ENCODE peak calls at places on chromosomes 12 and 14, in ten cellular contexts. One of them, this sample, is unnamed.
A peak's percentile ranks its signal among the peaks of the same experiment; 100 is the strongest.

GRCh38 chr12:3777206-3777809 is 24.4 kb upstream of the CRACR2A start:
- DNase-seq in GM04504: no peak
- DNase-seq in activated CD4-positive, alpha-beta T cell treated with anti-CD3 and anti-CD28 coated beads, Interleukin-2, amount 50 U/mL, for 4 hours: no peak
- DNase-seq in A549: peak; percentile 46
- DNase-seq in Caco-2: peak; percentile 59
- DNase-seq in HFF-Myc: no peak
- DNase-seq in ELF-1: no peak
- DNase-seq in choroid plexus epithelial cell: peak; percentile 74
- DNase-seq in HT1080: peak; percentile 39
- DNase-seq in NCI-H748 treated with DMSO at 0.1 percent for 48 hours: peak; percentile 32
- DNase-seq in this sample: peak; percentile 66

GRCh38 chr12:15689751-15690191 is 99.4 kb downstream of the EPS8 start:
- DNase-seq in GM04504: no peak
- DNase-seq in Caco-2: no peak
- DNase-seq in HFF-Myc: no peak
- DNase-seq in ELF-1: no peak
- DNase-seq in HT1080: no peak
- DNase-seq in choroid plexus epithelial cell: peak; percentile 15
- DNase-seq in activated CD4-positive, alpha-beta T cell treated with anti-CD3 and anti-CD28 coated beads, Interleukin-2, amount 50 U/mL, for 4 hours: no peak
- DNase-seq in A549: peak; percentile 39
- DNase-seq in NCI-H748 treated with DMSO at 0.1 percent for 48 hours: no peak
- DNase-seq in this sample: no peak

GRCh38 chr14:72129283-72129682 is 197.1 kb downstream of the RGS6 start:
- DNase-seq in ELF-1: no peak
- DNase-seq in HFF-Myc: no peak
- DNase-seq in A549: no peak
- DNase-seq in choroid plexus epithelial cell: no peak
- DNase-seq in HT1080: no peak
- DNase-seq in GM04504: no peak
- DNase-seq in Caco-2: no peak
- DNase-seq in NCI-H748 treated with DMSO at 0.1 percent for 48 hours: no peak
- DNase-seq in activated CD4-positive, alpha-beta T cell treated with anti-CD3 and anti-CD28 coated beads, Interleukin-2, amount 50 U/mL, for 4 hours: no peak
- DNase-seq in this sample: no peak

GRCh38 chr12:53550595-53550994 is 43.3 kb upstream of the NPFF start:
- DNase-seq in HT1080: peak; percentile 46
- DNase-seq in activated CD4-positive, alpha-beta T cell treated with anti-CD3 and anti-CD28 coated beads, Interleukin-2, amount 50 U/mL, for 4 hours: no peak
- DNase-seq in GM04504: no peak
- DNase-seq in Caco-2: no peak
- DNase-seq in HFF-Myc: no peak
- DNase-seq in A549: no peak
- DNase-seq in choroid plexus epithelial cell: peak; percentile 94
- DNase-seq in NCI-H748 treated with DMSO at 0.1 percent for 48 hours: no peak
- DNase-seq in ELF-1: no peak
- DNase-seq in this sample: no peak

GRCh38 chr14:101473795-101474562 is 87.3 kb upstream of the DIO3 start:
- DNase-seq in ELF-1: no peak
- DNase-seq in HFF-Myc: no peak
- DNase-seq in choroid plexus epithelial cell: no peak
- DNase-seq in Caco-2: no peak
- DNase-seq in HT1080: no peak
- DNase-seq in activated CD4-positive, alpha-beta T cell treated with anti-CD3 and anti-CD28 coated beads, Interleukin-2, amount 50 U/mL, for 4 hours: no peak
- DNase-seq in GM04504: no peak
- DNase-seq in A549: no peak
- DNase-seq in NCI-H748 treated with DMSO at 0.1 percent for 48 hours: no peak
- DNase-seq in this sample: no peak

GRCh38 chr12:11941601-11942360 is 129.0 kb upstream of the BCL2L14 start:
- DNase-seq in Caco-2: no peak
- DNase-seq in ELF-1: no peak
- DNase-seq in NCI-H748 treated with DMSO at 0.1 percent for 48 hours: no peak
- DNase-seq in HT1080: peak; percentile 91
- DNase-seq in GM04504: peak; percentile 77
- DNase-seq in activated CD4-positive, alpha-beta T cell treated with anti-CD3 and anti-CD28 coated beads, Interleukin-2, amount 50 U/mL, for 4 hours: no peak
- DNase-seq in choroid plexus epithelial cell: peak; percentile 74
- DNase-seq in A549: no peak
- DNase-seq in HFF-Myc: no peak
- DNase-seq in this sample: no peak

GRCh38 chr14:68554231-68554630 is 238.6 kb downstream of the ZFP36L1 start:
- DNase-seq in Caco-2: no peak
- DNase-seq in NCI-H748 treated with DMSO at 0.1 percent for 48 hours: no peak
- DNase-seq in HFF-Myc: no peak
- DNase-seq in A549: no peak
- DNase-seq in choroid plexus epithelial cell: no peak
- DNase-seq in GM04504: no peak
- DNase-seq in activated CD4-positive, alpha-beta T cell treated with anti-CD3 and anti-CD28 coated beads, Interleukin-2, amount 50 U/mL, for 4 hours: no peak
- DNase-seq in HT1080: no peak
- DNase-seq in ELF-1: peak; percentile 52
- DNase-seq in this sample: no peak

GRCh38 chr12:119613319-119613936 is 19.9 kb downstream of the TMEM233 start:
- DNase-seq in NCI-H748 treated with DMSO at 0.1 percent for 48 hours: no peak
- DNase-seq in A549: peak; percentile 53
- DNase-seq in ELF-1: no peak
- DNase-seq in HT1080: peak; percentile 17
- DNase-seq in choroid plexus epithelial cell: peak; percentile 13
- DNase-seq in HFF-Myc: no peak
- DNase-seq in GM04504: no peak
- DNase-seq in Caco-2: no peak
- DNase-seq in activated CD4-positive, alpha-beta T cell treated with anti-CD3 and anti-CD28 coated beads, Interleukin-2, amount 50 U/mL, for 4 hours: no peak
- DNase-seq in this sample: no peak

GRCh38 chr14:32618991-32619390 is 289.9 kb downstream of the AKAP6 start:
- DNase-seq in NCI-H748 treated with DMSO at 0.1 percent for 48 hours: no peak
- DNase-seq in activated CD4-positive, alpha-beta T cell treated with anti-CD3 and anti-CD28 coated beads, Interleukin-2, amount 50 U/mL, for 4 hours: no peak
- DNase-seq in HFF-Myc: no peak
- DNase-seq in GM04504: no peak
- DNase-seq in Caco-2: no peak
- DNase-seq in A549: no peak
- DNase-seq in ELF-1: no peak
- DNase-seq in HT1080: no peak
- DNase-seq in choroid plexus epithelial cell: no peak
- DNase-seq in this sample: no peak

GRCh38 chr14:86296173-86296572 is 766.2 kb downstream of the FLRT2 start:
- DNase-seq in ELF-1: no peak
- DNase-seq in GM04504: peak; percentile 10
- DNase-seq in Caco-2: no peak
- DNase-seq in HFF-Myc: no peak
- DNase-seq in A549: no peak
- DNase-seq in HT1080: peak; percentile 44
- DNase-seq in NCI-H748 treated with DMSO at 0.1 percent for 48 hours: peak; percentile 96
- DNase-seq in choroid plexus epithelial cell: peak; percentile 1
- DNase-seq in activated CD4-positive, alpha-beta T cell treated with anti-CD3 and anti-CD28 coated beads, Interleukin-2, amount 50 U/mL, for 4 hours: no peak
- DNase-seq in this sample: no peak

GRCh38 chr14:103006991-103007520 is 50.3 kb downstream of the CDC42BPB start:
- DNase-seq in Caco-2: no peak
- DNase-seq in activated CD4-positive, alpha-beta T cell treated with anti-CD3 and anti-CD28 coated beads, Interleukin-2, amount 50 U/mL, for 4 hours: no peak
- DNase-seq in NCI-H748 treated with DMSO at 0.1 percent for 48 hours: no peak
- DNase-seq in ELF-1: no peak
- DNase-seq in HFF-Myc: no peak
- DNase-seq in GM04504: no peak
- DNase-seq in choroid plexus epithelial cell: no peak
- DNase-seq in A549: no peak
- DNase-seq in HT1080: no peak
- DNase-seq in this sample: no peak

GRCh38 chr14:67446371-67447032 is 34.5 kb upstream of the PLEK2 start:
- DNase-seq in GM04504: no peak
- DNase-seq in HFF-Myc: no peak
- DNase-seq in ELF-1: no peak
- DNase-seq in NCI-H748 treated with DMSO at 0.1 percent for 48 hours: no peak
- DNase-seq in HT1080: no peak
- DNase-seq in Caco-2: no peak
- DNase-seq in A549: no peak
- DNase-seq in activated CD4-positive, alpha-beta T cell treated with anti-CD3 and anti-CD28 coated beads, Interleukin-2, amount 50 U/mL, for 4 hours: no peak
- DNase-seq in choroid plexus epithelial cell: no peak
- DNase-seq in this sample: no peak

GRCh38 chr12:43750814-43751213 is 7.8 kb downstream of the PUS7L start:
- DNase-seq in GM04504: no peak
- DNase-seq in HFF-Myc: no peak
- DNase-seq in activated CD4-positive, alpha-beta T cell treated with anti-CD3 and anti-CD28 coated beads, Interleukin-2, amount 50 U/mL, for 4 hours: no peak
- DNase-seq in NCI-H748 treated with DMSO at 0.1 percent for 48 hours: no peak
- DNase-seq in HT1080: no peak
- DNase-seq in ELF-1: no peak
- DNase-seq in choroid plexus epithelial cell: no peak
- DNase-seq in Caco-2: no peak
- DNase-seq in A549: no peak
- DNase-seq in this sample: no peak

GRCh38 chr14:100124551-100125088 is 34.8 kb downstream of the DEGS2 start:
- DNase-seq in A549: no peak
- DNase-seq in choroid plexus epithelial cell: no peak
- DNase-seq in NCI-H748 treated with DMSO at 0.1 percent for 48 hours: no peak
- DNase-seq in HT1080: no peak
- DNase-seq in Caco-2: no peak
- DNase-seq in activated CD4-positive, alpha-beta T cell treated with anti-CD3 and anti-CD28 coated beads, Interleukin-2, amount 50 U/mL, for 4 hours: no peak
- DNase-seq in HFF-Myc: no peak
- DNase-seq in GM04504: no peak
- DNase-seq in ELF-1: no peak
- DNase-seq in this sample: no peak

GRCh38 chr14:99726538-99727095 is 42.5 kb downstream of the CYP46A1 start:
- DNase-seq in ELF-1: no peak
- DNase-seq in activated CD4-positive, alpha-beta T cell treated with anti-CD3 and anti-CD28 coated beads, Interleukin-2, amount 50 U/mL, for 4 hours: no peak
- DNase-seq in HT1080: no peak
- DNase-seq in choroid plexus epithelial cell: no peak
- DNase-seq in Caco-2: no peak
- DNase-seq in GM04504: no peak
- DNase-seq in NCI-H748 treated with DMSO at 0.1 percent for 48 hours: no peak
- DNase-seq in A549: no peak
- DNase-seq in HFF-Myc: no peak
- DNase-seq in this sample: no peak

GRCh38 chr12:48019639-48020265 is 15.5 kb upstream of the COL2A1 start:
- DNase-seq in HT1080: no peak
- DNase-seq in choroid plexus epithelial cell: no peak
- DNase-seq in ELF-1: no peak
- DNase-seq in GM04504: no peak
- DNase-seq in Caco-2: no peak
- DNase-seq in activated CD4-positive, alpha-beta T cell treated with anti-CD3 and anti-CD28 coated beads, Interleukin-2, amount 50 U/mL, for 4 hours: no peak
- DNase-seq in A549: no peak
- DNase-seq in NCI-H748 treated with DMSO at 0.1 percent for 48 hours: no peak
- DNase-seq in HFF-Myc: no peak
- DNase-seq in this sample: no peak

GRCh38 chr12:68746572-68747180 is 700 bp downstream of the SLC35E3 start:
- DNase-seq in Caco-2: peak; percentile 58
- DNase-seq in GM04504: peak; percentile 48
- DNase-seq in choroid plexus epithelial cell: peak; percentile 78
- DNase-seq in ELF-1: peak; percentile 70
- DNase-seq in HT1080: peak; percentile 79
- DNase-seq in activated CD4-positive, alpha-beta T cell treated with anti-CD3 and anti-CD28 coated beads, Interleukin-2, amount 50 U/mL, for 4 hours: peak; percentile 1
- DNase-seq in NCI-H748 treated with DMSO at 0.1 percent for 48 hours: peak; percentile 41
- DNase-seq in A549: peak; percentile 51
- DNase-seq in HFF-Myc: peak; percentile 36
- DNase-seq in this sample: peak; percentile 52

GRCh38 chr12:47035459-47035858 is 44.0 kb upstream of the PCED1B start:
- DNase-seq in ELF-1: no peak
- DNase-seq in HT1080: no peak
- DNase-seq in A549: peak; percentile 61
- DNase-seq in choroid plexus epithelial cell: peak; percentile 53
- DNase-seq in Caco-2: no peak
- DNase-seq in activated CD4-positive, alpha-beta T cell treated with anti-CD3 and anti-CD28 coated beads, Interleukin-2, amount 50 U/mL, for 4 hours: no peak
- DNase-seq in GM04504: no peak
- DNase-seq in NCI-H748 treated with DMSO at 0.1 percent for 48 hours: no peak
- DNase-seq in HFF-Myc: no peak
- DNase-seq in this sample: no peak

GRCh38 chr12:24153041-24153440 is 203.6 kb upstream of the SOX5 start:
- DNase-seq in GM04504: no peak
- DNase-seq in Caco-2: no peak
- DNase-seq in HFF-Myc: no peak
- DNase-seq in HT1080: no peak
- DNase-seq in A549: no peak
- DNase-seq in ELF-1: no peak
- DNase-seq in choroid plexus epithelial cell: no peak
- DNase-seq in activated CD4-positive, alpha-beta T cell treated with anti-CD3 and anti-CD28 coated beads, Interleukin-2, amount 50 U/mL, for 4 hours: no peak
- DNase-seq in NCI-H748 treated with DMSO at 0.1 percent for 48 hours: no peak
- DNase-seq in this sample: no peak

GRCh38 chr14:31937730-31938346 is 139.3 kb upstream of the ARHGAP5 start:
- DNase-seq in activated CD4-positive, alpha-beta T cell treated with anti-CD3 and anti-CD28 coated beads, Interleukin-2, amount 50 U/mL, for 4 hours: peak; percentile 51
- DNase-seq in A549: peak; percentile 96
- DNase-seq in Caco-2: peak; percentile 48
- DNase-seq in ELF-1: peak; percentile 52
- DNase-seq in HFF-Myc: peak; percentile 65
- DNase-seq in NCI-H748 treated with DMSO at 0.1 percent for 48 hours: no peak
- DNase-seq in HT1080: peak; percentile 98
- DNase-seq in choroid plexus epithelial cell: peak; percentile 69
- DNase-seq in GM04504: peak; percentile 80
- DNase-seq in this sample: no peak